ENCODE peak calls at places on chromosomes 3 and 15, in four cellular contexts. U, I, R and Y are unnamed samples.

GRCh38 chr3:120163816-120164215 is 69.6 kb upstream of the GSK3B start:
- DNase-seq in U (no peak), I (no peak), R (no peak), Y (no peak)

GRCh38 chr3:72324253-72324811 is 523.9 kb downstream of the SHQ1 start:
- DNase-seq in I (no peak), R (no peak), U (no peak), Y (no peak)

GRCh38 chr3:115212615-115213014 is 65.5 kb upstream of the ZBTB20 start:
- DNase-seq in U (no peak), I (no peak), R (no peak), Y (no peak)

GRCh38 chr3:178966299-178967183 is 105.1 kb downstream of the ZMAT3 start:
- DNase-seq in U (peak), R (no peak), I (peak), Y (peak)

GRCh38 chr3:56839784-56840724 is 38.3 kb upstream of the ARHGEF3 start:
- DNase-seq in U (no peak), R (no peak), I (no peak), Y (peak)

GRCh38 chr3:67083277-67083676 is 85.2 kb downstream of the KBTBD8 start:
- DNase-seq in I (peak), U (no peak), R (no peak), Y (no peak)

GRCh38 chr3:44825264-44825925 is 36.3 kb upstream of the TMEM42 start:
- DNase-seq in U (peak), R (no peak), I (no peak), Y (no peak)

GRCh38 chr3:128238100-128238459 is 84.8 kb downstream of the EEFSEC start:
- DNase-seq in I (no peak), U (peak), R (peak), Y (no peak)

GRCh38 chr15:70799667-70800450 is 36.5 kb upstream of the UACA start:
- DNase-seq in I (no peak), U (no peak), R (no peak), Y (peak)

GRCh38 chr3:63863150-63864007 is at the start of the genes ATXN7 and THOC7:
- DNase-seq in R (peak), I (no peak), U (peak), Y (peak)
- TF ChIP-seq TCF12 in R (no peak), I (no peak), U (no peak), Y (no peak)

DNA sequence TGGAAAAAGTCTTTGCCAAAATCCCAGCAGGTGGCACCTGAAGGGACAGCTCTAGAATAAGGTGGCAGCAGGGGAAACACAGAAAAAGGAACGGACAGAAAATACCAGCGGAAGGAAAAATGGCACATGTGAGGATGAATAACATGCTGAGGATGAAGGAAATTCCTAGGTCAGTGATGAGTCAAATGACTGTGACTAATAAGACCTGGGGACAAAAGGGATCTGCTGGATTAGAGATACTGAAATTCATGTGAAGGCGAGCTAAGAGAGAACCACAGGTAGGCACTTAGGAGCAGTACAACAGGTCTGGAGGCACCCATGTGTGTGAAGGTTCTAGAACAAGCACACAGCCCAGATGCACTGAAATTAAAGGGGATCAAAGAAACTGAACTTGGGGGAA is 482.5 kb downstream of the FOXP1 start:
- DNase-seq in U (no peak), I (no peak), R (no peak), Y (no peak)
- TF ChIP-seq TCF12 in U (peak), I (no peak), R (no peak), Y (no peak)

GRCh38 chr3:40914475-40914874 is 284.8 kb upstream of the CTNNB1 start:
- DNase-seq in I (no peak), R (no peak), U (no peak), Y (no peak)
- TF ChIP-seq TCF12 in I (no peak), R (no peak), U (no peak), Y (no peak)

DNA sequence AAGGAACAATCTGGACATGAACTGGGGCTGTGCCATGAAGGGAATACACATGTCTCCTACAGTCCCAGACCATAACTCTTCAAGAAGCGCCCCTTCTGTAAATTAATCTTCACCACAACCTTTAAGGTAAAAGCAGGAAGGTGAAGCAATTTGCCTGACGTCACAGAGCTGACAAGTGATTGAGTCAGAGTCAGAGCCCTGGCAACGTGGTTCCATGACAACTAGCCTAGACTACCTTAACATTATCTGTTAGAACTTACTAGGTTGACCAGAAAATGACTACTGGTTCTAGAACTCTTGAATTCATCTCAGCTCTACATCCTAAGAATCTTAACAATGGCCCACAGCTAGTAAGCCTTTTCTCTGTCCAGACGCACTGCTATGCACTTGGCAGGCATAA is 124.6 kb downstream of the NTRK3 start:
- DNase-seq in U (no peak), I (no peak), R (no peak), Y (no peak)
- TF ChIP-seq TCF12 in U (no peak), I (no peak), R (no peak), Y (no peak)

DNA sequence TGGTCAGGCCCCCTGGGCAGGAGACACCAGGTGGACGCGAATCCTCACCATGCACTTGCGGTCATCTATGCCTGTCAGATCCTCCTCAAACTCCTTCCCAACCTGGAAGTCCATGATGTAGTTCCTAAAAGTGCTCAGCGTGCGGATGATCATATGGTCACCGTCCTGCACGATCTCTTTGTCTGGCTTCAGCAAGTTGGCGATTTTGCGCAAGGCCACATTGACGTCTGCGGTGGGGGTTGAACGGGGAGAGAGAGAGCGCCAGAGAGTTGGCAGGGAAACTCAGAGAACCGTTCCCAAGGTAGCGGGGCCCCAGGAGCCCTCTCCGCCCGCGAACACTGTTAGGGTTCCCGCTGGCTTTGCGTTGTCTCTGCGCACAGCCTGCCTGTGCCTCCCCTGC is 809 bp downstream of the RBP1 start:
- DNase-seq in R (no peak), U (peak), I (no peak), Y (no peak)
- TF ChIP-seq TCF12 in R (no peak), U (no peak), I (no peak), Y (no peak)

DNA sequence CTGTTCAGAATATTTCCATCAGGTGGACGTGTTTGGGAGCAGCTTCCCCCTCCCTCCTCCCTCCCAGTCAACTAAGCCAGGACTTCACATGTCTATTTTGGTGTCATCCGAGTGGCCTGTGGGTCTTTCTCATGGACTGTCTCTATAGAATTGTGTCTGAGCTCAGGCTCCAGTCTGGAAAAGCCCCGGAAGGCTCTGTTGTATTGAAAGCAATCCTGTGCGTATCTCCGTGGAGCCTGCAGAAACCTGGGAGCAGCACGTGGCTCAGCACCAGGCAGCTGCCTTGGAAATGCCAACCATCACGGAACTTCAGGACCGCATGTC is 25.2 kb downstream of the COLQ start:
- DNase-seq in I (no peak), U (no peak), R (no peak), Y (no peak)
- TF ChIP-seq TCF12 in I (no peak), U (no peak), R (no peak), Y (no peak)

GRCh38 chr3:10306156-10306555 is 13.4 kb upstream of the GHRL start:
- DNase-seq in R (no peak), U (no peak), I (no peak), Y (no peak)

GRCh38 chr3:10303105-10303504 is 10.4 kb upstream of the GHRL start:
- DNase-seq in I (no peak), U (no peak), R (no peak), Y (no peak)

GRCh38 chr3:10304905-10305304 is 12.2 kb upstream of the GHRL start:
- DNase-seq in R (no peak), U (no peak), I (no peak), Y (no peak)

GRCh38 chr3:10305331-10305902 is 12.7 kb upstream of the GHRL start:
- DNase-seq in I (no peak), U (no peak), R (no peak), Y (no peak)

DNA sequence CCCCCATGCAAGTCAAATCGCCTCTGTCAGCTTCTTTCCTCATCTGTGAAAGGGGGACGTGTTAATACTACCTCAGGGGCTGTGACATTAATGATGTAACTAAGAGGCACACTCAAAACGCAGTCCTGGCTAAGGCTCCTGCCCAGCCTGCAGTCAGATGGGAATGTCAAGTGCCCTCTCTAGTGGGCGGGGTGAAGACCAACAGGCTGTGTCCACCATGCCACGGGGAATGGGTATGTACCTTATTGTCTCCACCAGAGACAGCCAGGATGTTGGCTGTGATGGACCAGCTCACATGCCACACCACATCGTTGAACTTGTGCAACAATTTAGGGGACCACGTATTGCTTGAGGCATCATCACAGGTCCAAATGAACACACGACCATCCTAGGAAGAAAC is 11.0 kb upstream of the GHRL start:
- DNase-seq in U (no peak), I (no peak), R (no peak), Y (no peak)
- TF ChIP-seq TCF12 in U (no peak), I (no peak), R (no peak), Y (no peak)

GRCh38 chr15:96331942-96332853 is 1.7 kb downstream of the NR2F2 start:
- DNase-seq in I (no peak), R (peak), U (no peak), Y (no peak)
- TF ChIP-seq TCF12 in I (no peak), R (no peak), U (no peak), Y (peak)

DNA sequence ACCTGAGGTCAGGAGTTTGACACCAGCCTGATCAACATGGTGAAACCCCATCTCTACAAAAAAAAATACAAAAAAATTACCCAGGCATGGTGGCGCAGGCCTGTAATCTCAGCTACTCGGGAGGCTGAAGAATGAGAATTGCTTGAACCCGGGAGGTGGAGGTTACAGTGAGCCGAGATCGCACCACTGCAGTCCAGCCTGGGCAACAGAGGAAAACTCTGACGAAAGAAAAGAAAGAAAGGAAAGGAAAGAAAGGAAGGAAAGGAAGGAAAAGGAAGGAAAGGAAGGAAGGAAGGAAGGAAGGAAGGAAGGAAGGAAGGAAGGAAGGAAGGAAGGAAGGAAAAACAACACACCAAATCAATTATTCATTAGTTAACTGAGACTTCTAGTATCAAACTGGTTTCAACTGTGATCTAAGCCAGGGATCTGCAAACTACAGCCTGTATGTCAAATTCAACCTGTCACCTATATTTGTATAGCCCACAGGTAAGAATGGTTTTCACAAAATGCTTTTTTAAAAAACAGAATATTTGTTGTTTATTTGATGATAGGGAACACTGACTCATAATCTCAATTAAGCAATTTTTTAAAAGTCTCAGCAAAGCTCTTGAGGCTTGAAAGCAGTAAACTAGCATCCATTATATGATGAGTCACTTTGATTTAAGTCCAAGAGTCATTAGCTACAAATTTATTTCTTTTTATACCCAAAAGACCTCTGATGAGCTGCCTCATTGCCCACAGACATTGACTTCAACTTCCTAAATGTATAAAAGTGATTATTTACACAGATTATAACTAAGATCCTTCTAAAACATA is 127.6 kb downstream of the TBL1XR1 start:
- DNase-seq in I (no peak), U (no peak), R (no peak), Y (no peak)
- TF ChIP-seq TCF12 in I (no peak), U (no peak), R (no peak), Y (no peak)

GRCh38 chr15:41971893-41972340 is 440 bp downstream of the EHD4 start:
- DNase-seq in U (peak), I (no peak), R (peak), Y (peak)
- TF ChIP-seq TCF12 in U (no peak), I (no peak), R (no peak), Y (no peak)